ENCODE peak calls at places on chromosomes 16 and 17, in six cellular contexts. G, E, V, O, J and C are unnamed samples.

GRCh38 chr16:56964243-56965148 is 2.7 kb downstream of the CETP start:
- DNase-seq in G (peak; percentile 90), E (peak; percentile 97), V (peak; percentile 96), O (peak; percentile 54), J (peak; percentile 94), C (peak; percentile 65)

GRCh38 chr17:37399404-37399803 is 7.2 kb downstream of the ACACA start:
- DNase-seq in G (no peak), E (no peak), V (no peak), O (no peak), J (no peak), C (no peak)

GRCh38 chr16:24364596-24364995 is 108.5 kb downstream of the CACNG3 start:
- DNase-seq in G (no peak), E (no peak), V (no peak), O (no peak), J (no peak), C (no peak)

GRCh38 chr17:207775-208174 is 26.3 kb upstream of the DOC2B start:
- DNase-seq in G (no peak), E (no peak), V (no peak), O (no peak), J (no peak), C (no peak)

GRCh38 chr16:30084816-30085159 is 6.9 kb downstream of the TBX6 start:
- DNase-seq in G (no peak), E (no peak), V (no peak), O (no peak), J (no peak), C (no peak)

GRCh38 chr16:22977294-22977697 is 163.3 kb downstream of the HS3ST2 start:
- DNase-seq in G (no peak), E (peak; percentile 72), V (peak; percentile 54), O (no peak), J (no peak), C (no peak)

GRCh38 chr16:29694384-29695195 is 15.6 kb downstream of the QPRT start:
- DNase-seq in G (no peak), E (no peak), V (no peak), O (no peak), J (no peak), C (no peak)

GRCh38 chr16:12458591-12459400 is 344.9 kb downstream of the CPPED1 start:
- DNase-seq in G (peak; percentile 45), E (no peak), V (no peak), O (no peak), J (peak; percentile 76), C (no peak)

GRCh38 chr17:80833952-80834895 is 157.4 kb upstream of the CHMP6 start:
- DNase-seq in G (peak; percentile 35), E (no peak), V (no peak), O (no peak), J (peak; percentile 62), C (no peak)

GRCh38 chr17:67620636-67621035 is 97.1 kb upstream of the NOL11 start:
- DNase-seq in G (no peak), E (no peak), V (no peak), O (no peak), J (no peak), C (no peak)

GRCh38 chr16:88972349-88972748 is 4.7 kb downstream of the CBFA2T3 start:
- DNase-seq in G (no peak), E (no peak), V (no peak), O (no peak), J (no peak), C (no peak)

DNA sequence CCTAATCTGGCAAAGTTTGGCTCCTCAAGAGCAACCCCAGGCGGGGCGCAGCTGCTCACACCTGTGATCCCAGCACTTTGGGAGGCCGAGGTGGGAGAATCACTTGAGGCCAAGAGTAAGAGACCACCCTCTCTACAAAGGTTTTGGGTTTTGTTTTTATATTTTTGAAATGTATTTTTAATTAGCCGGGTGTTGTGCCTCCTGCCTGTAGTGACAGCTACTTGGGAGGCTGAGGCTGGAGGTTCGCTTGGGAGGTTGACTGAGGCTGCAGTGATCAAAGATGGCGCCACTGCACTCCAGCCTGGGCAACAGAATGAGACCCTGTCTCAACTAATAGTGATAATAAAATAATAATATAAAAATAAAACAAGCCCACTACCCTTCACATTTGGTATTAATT is 756 bp upstream of the USP7 start:
- DNase-seq in G (no peak), E (no peak), V (no peak), O (no peak), J (no peak), C (no peak)
- H3K4me3 ChIP-seq in G (peak overlapping the region; percentile 15), E (peak overlapping the region; percentile 64), V (peak overlapping the region; percentile 75), O (peak overlapping the region; percentile 45), J (peak overlapping the region; percentile 69), C (peak overlapping the region; percentile 65)

GRCh38 chr17:39596543-39597267 is 11.0 kb downstream of the NEUROD2 start:
- DNase-seq in G (no peak), E (no peak), V (no peak), O (no peak), J (no peak), C (no peak)

GRCh38 chr17:39598635-39599005 is 9.1 kb downstream of the NEUROD2 start:
- DNase-seq in G (no peak), E (no peak), V (no peak), O (no peak), J (no peak), C (no peak)

GRCh38 chr17:39598047-39598481 is 9.7 kb downstream of the NEUROD2 start:
- DNase-seq in G (no peak), E (no peak), V (no peak), O (no peak), J (no peak), C (no peak)

GRCh38 chr17:39595928-39596327 is 11.8 kb downstream of the NEUROD2 start:
- DNase-seq in G (no peak), E (no peak), V (no peak), O (no peak), J (no peak), C (no peak)

DNA sequence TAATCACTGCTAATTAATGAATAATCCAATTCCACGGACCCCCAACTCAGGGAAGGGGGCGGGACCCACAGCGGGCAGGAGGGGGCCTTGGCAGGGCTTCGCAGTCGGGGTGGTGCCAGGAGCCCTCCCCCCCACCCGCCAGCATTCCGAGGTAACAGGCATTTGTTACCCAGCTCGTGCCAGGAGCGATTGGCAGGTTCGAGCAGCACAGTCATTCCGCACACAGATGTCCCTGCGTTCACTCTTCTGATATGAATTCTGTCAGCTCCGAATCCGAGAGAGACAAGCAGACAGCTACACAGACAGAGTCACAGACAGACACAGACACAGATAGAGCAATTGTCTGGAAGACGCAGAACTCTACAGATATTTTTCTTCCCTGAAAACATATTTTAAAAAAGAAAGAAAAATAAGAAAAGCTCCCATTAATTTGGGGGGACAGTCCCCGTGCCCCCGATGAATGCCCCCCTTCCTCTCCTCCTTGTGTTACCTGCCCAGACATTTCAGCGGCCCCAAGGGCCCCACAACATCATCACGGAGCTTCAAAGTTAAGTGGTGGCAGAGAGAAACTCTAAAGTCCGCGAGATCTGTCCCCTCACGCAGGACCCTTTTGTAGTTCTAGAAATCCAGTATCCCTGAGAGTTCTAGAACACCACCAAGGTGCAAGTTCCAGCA is 10.2 kb downstream of the NEUROD2 start:
- DNase-seq in G (no peak), E (no peak), V (no peak), O (no peak), J (no peak), C (no peak)
- H3K27me3 ChIP-seq in G (peaks cover 61% of the 10 kb centered on the region), E (peaks cover 100% of the 10 kb centered on the region), V (peaks cover 100% of the 10 kb centered on the region), O (peaks cover 37% of the 10 kb centered on the region), J (peaks cover 100% of the 10 kb centered on the region), C (peaks cover 84% of the 10 kb centered on the region)

GRCh38 chr16:69798466-69798865 is 36.3 kb downstream of the WWP2 start:
- DNase-seq in G (peak; percentile 31), E (peak; percentile 43), V (peak; percentile 16), O (no peak), J (peak; percentile 11), C (no peak)
- TF ChIP-seq CTCF in G (no peak), E (peak; percentile 53), V (peak; percentile 49), O (no peak), J (peak; percentile 15), C (peak; percentile 60)

DNA sequence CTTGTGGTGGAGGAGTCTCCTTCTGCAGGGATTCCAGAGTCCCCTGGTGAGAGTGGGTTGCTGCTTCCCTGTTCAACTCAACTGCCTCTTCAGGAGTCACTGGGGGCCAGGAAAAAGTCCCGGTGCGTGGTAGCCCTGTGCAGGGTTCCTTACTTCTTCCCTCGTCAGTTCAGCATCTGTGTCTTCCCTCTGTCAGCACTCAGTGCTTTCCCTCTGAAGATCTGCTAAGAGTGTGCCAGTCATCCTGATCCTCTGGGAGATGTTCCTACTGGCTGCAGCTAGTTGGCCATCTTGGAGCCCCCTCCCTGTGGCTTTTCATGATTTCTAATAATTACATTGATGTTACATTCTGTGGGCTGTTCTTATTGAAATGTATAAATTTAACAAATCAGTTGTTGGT is 36.5 kb downstream of the NF1 start:
- DNase-seq in G (no peak), E (no peak), V (no peak), O (no peak), J (no peak), C (no peak)
- H3K4me3 ChIP-seq in G (no peak overlapping the region), E (no peak overlapping the region), V (no peak overlapping the region), O (no peak overlapping the region), J (no peak overlapping the region), C (no peak overlapping the region)

DNA sequence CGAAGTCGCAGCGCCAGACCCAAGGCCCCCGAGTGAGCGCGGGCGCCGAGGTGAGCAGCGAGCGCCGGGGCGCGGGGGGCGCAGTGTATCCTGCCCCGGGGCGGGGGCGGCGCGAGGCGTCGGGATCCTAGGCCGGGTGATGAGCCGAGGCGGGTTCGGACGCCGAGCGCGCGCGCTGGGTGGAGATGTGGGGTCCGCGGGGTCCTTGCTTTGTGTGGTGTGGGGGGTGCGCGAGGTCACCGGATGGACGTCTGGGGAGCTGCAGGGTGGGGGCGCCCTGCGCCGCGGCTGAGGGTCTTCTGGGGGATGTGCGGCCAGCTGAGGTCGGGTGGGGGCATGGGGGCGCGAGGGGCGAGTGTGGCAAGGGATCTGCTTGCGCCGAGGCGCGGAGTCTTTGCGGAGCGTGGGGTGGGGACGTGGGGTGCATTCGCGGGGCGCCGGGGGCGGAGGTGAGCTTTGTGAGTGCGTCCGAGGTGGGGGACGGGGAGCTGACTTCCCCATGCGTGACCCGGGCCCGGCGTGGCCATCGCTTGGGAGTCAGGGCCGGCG is 560 bp downstream of the RAI1 start:
- DNase-seq in G (peak; percentile 38), E (no peak), V (peak; percentile 68), O (peak; percentile 39), J (peak; percentile 79), C (no peak)
- H3K27me3 ChIP-seq in G (no peaks in the 10 kb centered on the region), E (peaks cover 99% of the 10 kb centered on the region), V (peaks cover 92% of the 10 kb centered on the region), O (no peaks in the 10 kb centered on the region), J (no peaks in the 10 kb centered on the region), C (no peaks in the 10 kb centered on the region)